ENCODE peak calls at places on chromosome 11, in four cellular contexts. B is endothelial cell of umbilical vein, P is breast epithelium, Y is sigmoid colon. S is an unnamed sample.
A peak's percentile ranks its signal among the peaks of the same experiment; 100 is the strongest.

GRCh38 chr11:81449588-81450155 is 1284.0 kb downstream of the FAM181B start:
- DNase-seq in Y (no peak), P (no peak), B (no peak), S (no peak)

GRCh38 chr11:86161373-86162255 is 82.9 kb upstream of the EED start:
- DNase-seq in P (no peak), Y (no peak), B (no peak), S (no peak)

GRCh38 chr11:12087075-12087775 is 23.2 kb upstream of the MICAL2 start:
- DNase-seq in Y (no peak), P (no peak), B (peak; percentile 50), S (no peak)

GRCh38 chr11:119337581-119338317 is 2.9 kb downstream of the C1QTNF5 start:
- DNase-seq in P (no peak), Y (peak; percentile 75), B (peak; percentile 77), S (no peak)

GRCh38 chr11:78808903-78809302 is 234.2 kb upstream of the NARS2 start:
- DNase-seq in Y (peak; percentile 73), B (peak; percentile 46), P (no peak), S (no peak)

GRCh38 chr11:113519989-113520613 is 44.9 kb upstream of the DRD2 start:
- DNase-seq in P (no peak), B (no peak), Y (no peak), S (no peak)

GRCh38 chr11:79087238-79087956 is 353.4 kb downstream of the TENM4 start:
- DNase-seq in Y (no peak), P (no peak), B (peak; percentile 76), S (peak; percentile 8)

GRCh38 chr11:128867277-128867676 is at the start of gene KCNJ1:
- DNase-seq in B (no peak), Y (no peak), P (no peak), S (no peak)

GRCh38 chr11:19594326-19594725 is 118.3 kb upstream of the NAV2 start:
- DNase-seq in B (no peak), P (no peak), Y (no peak), S (no peak)

GRCh38 chr11:57475191-57475590 is 14.9 kb downstream of the RTN4RL2 start:
- DNase-seq in B (no peak), P (no peak), Y (no peak), S (no peak)

GRCh38 chr11:27926981-27927481 is 180.9 kb downstream of the KIF18A start:
- DNase-seq in B (no peak), Y (no peak), P (no peak), S (no peak)

GRCh38 chr11:10931761-10932700 is 74.2 kb upstream of the ZBED5 start:
- DNase-seq in B (no peak), P (peak; percentile 55), Y (no peak), S (peak; percentile 81)

GRCh38 chr11:11179239-11179638 is 173.8 kb downstream of the CSNK2A3 start:
- DNase-seq in B (no peak), P (no peak), Y (no peak), S (peak; percentile 37)

GRCh38 chr11:82356316-82356715 is 377.3 kb downstream of the FAM181B start:
- DNase-seq in B (no peak), Y (no peak), P (no peak), S (no peak)

GRCh38 chr11:36056160-36056751 is 112.4 kb downstream of the LDLRAD3 start:
- DNase-seq in Y (no peak), P (no peak), B (peak; percentile 58), S (no peak)

GRCh38 chr11:60328460-60328859 is 1.4 kb downstream of the MS4A6E start:
- DNase-seq in P (no peak), B (no peak), Y (no peak), S (no peak)

GRCh38 chr11:6251120-6251733 is 8.4 kb upstream of the CCKBR start:
- DNase-seq in Y (peak; percentile 86), B (peak; percentile 47), P (peak; percentile 28), S (peak; percentile 34)

GRCh38 chr11:70073881-70074371 is 4.2 kb upstream of the ANO1 start:
- DNase-seq in B (peak; percentile 81), Y (peak; percentile 44), P (peak; percentile 33), S (no peak)

GRCh38 chr11:125261471-125262087 is 97.0 kb downstream of the PKNOX2 start:
- DNase-seq in Y (no peak), P (no peak), B (no peak), S (no peak)

GRCh38 chr11:120057595-120058581 is 80.0 kb downstream of the TRIM29 start:
- DNase-seq in B (no peak), Y (no peak), P (peak; percentile 18), S (no peak)

GRCh38 chr11:72842126-72842525 is 27.9 kb downstream of the ATG16L2 start:
- DNase-seq in Y (no peak), B (no peak), P (no peak), S (no peak)

GRCh38 chr11:116777056-116777455 is 4.3 kb upstream of the BUD13 start:
- DNase-seq in P (no peak), Y (no peak), B (no peak), S (no peak)

GRCh38 chr11:116773203-116774112 is 671 bp upstream of the BUD13 start:
- DNase-seq in Y (no peak), B (peak; percentile 63), P (no peak), S (no peak)

GRCh38 chr11:116776522-116776984 is 3.8 kb upstream of the BUD13 start:
- DNase-seq in Y (no peak), P (no peak), B (no peak), S (no peak)

GRCh38 chr11:116774661-116775060 is 1.9 kb upstream of the BUD13 start:
- DNase-seq in P (no peak), Y (no peak), B (no peak), S (no peak)

GRCh38 chr11:116775975-116776374 is 3.2 kb upstream of the BUD13 start:
- DNase-seq in Y (no peak), P (no peak), B (no peak), S (no peak)
- TF ChIP-seq POLR2A in Y (no peak), P (no peak), B (no peak), S (no peak)

DNA sequence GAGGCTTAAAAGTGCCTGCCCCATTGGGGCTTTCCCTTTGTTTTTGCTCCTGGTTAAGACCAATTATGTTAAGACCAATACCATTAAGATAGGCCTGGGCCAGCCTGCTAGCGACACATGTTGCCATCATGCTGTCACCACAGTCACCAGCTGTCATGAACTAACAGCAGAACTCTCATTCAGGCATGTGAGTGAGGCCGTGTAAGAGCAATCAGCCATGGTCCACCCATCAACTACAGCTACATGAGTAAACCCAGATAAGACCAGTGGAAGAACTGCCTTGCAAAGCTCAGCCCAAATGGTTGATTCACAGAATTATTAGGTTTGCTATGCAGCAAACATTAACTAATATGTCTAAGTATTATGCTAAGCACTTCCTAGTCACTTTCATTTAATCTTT is 19.9 kb downstream of the GLYAT start:
- DNase-seq in Y (no peak), B (no peak), P (no peak), S (no peak)
- H3K9me3 ChIP-seq in Y (no peaks in the 10 kb centered on the region), B (no peaks in the 10 kb centered on the region), P (no peaks in the 10 kb centered on the region), S (no peaks in the 10 kb centered on the region)

GRCh38 chr11:65780770-65781151 is at the start of gene AP5B1:
- DNase-seq in P (peak; percentile 58), Y (peak; percentile 76), B (peak; percentile 41), S (peak; percentile 65)
- TF ChIP-seq POLR2AphosphoS5 in P (no peak), Y (no peak), B (peak; percentile 73), S (no peak)

GRCh38 chr11:66541892-66542291 is 4.0 kb downstream of the ZDHHC24 start:
- DNase-seq in B (no peak), P (no peak), Y (no peak), S (no peak)
- TF ChIP-seq POLR2A in B (no peak), P (no peak), Y (no peak), S (no peak)

S was measured in prostate gland.